ENCODE peak calls at places on chromosomes 7 and 10, in five cellular contexts. F, B, M, Y and X are unnamed samples.

GRCh38 chr7:151408839-151409554 is 841 bp downstream of the WDR86 start:
- DNase-seq in Y (no peak), B (no peak), F (no peak), M (no peak), X (no peak)

GRCh38 chr7:99137418-99138180 is 6.3 kb downstream of the SMURF1 start:
- DNase-seq in Y (peak; percentile 74), F (no peak), M (no peak), B (peak; percentile 31), X (peak; percentile 68)

GRCh38 chr7:27739301-27739913 is 555 bp upstream of the TAX1BP1 start:
- DNase-seq in M (no peak), Y (no peak), B (peak; percentile 45), F (no peak), X (peak; percentile 76)

GRCh38 chr7:155291045-155291530 is 6.6 kb upstream of the INSIG1 start:
- DNase-seq in F (no peak), Y (peak; percentile 52), B (peak; percentile 69), M (peak; percentile 44), X (peak; percentile 88)

GRCh38 chr10:113087082-113088029 is 137.3 kb downstream of the TCF7L2 start:
- DNase-seq in Y (peak; percentile 98), B (peak; percentile 71), F (no peak), M (peak; percentile 93), X (peak; percentile 100)

GRCh38 chr7:44733708-44734481 is 14.8 kb upstream of the ZMIZ2 start:
- DNase-seq in Y (peak; percentile 86), F (no peak), B (no peak), M (no peak), X (peak; percentile 94)

GRCh38 chr7:16785316-16785715 is 19.5 kb downstream of the AGR2 start:
- DNase-seq in F (no peak), Y (no peak), M (no peak), B (no peak), X (no peak)

GRCh38 chr10:73076361-73077183 is 20.1 kb downstream of the P4HA1 start:
- DNase-seq in Y (peak; percentile 53), M (no peak), B (no peak), F (no peak), X (peak; percentile 54)

GRCh38 chr10:88989824-88990527 is 622 bp upstream of the FAS start:
- DNase-seq in B (no peak), Y (peak; percentile 77), M (peak; percentile 53), F (no peak), X (peak; percentile 54)

GRCh38 chr7:128119036-128119435 is 87.8 kb upstream of the LRRC4 start:
- DNase-seq in M (no peak), B (no peak), F (no peak), Y (no peak), X (no peak)

GRCh38 chr7:2452074-2452507 is 24.1 kb downstream of the GRIFIN start:
- DNase-seq in Y (no peak), F (peak; percentile 9), M (no peak), B (no peak), X (no peak)

GRCh38 chr10:60303778-60304177 is 85.9 kb downstream of the ANK3 start:
- DNase-seq in Y (no peak), B (no peak), M (no peak), F (no peak), X (no peak)

GRCh38 chr10:114577133-114577532 is 80.9 kb downstream of the ABLIM1 start:
- DNase-seq in Y (peak; percentile 66), F (no peak), B (peak; percentile 20), M (peak; percentile 46), X (peak; percentile 17)

GRCh38 chr7:84112771-84113170 is 81.8 kb downstream of the SEMA3A start:
- DNase-seq in M (no peak), Y (no peak), B (no peak), F (no peak), X (no peak)

GRCh38 chr10:36880898-36881297 is 244.5 kb upstream of the ANKRD30A start:
- DNase-seq in M (peak; percentile 6), F (no peak), Y (peak; percentile 35), B (peak; percentile 31), X (peak; percentile 44)

GRCh38 chr7:26145236-26145635 is 6.8 kb upstream of the NFE2L3 start:
- DNase-seq in M (no peak), F (no peak), B (no peak), Y (no peak), X (no peak)

GRCh38 chr7:28052933-28053332 is 127.7 kb downstream of the JAZF1 start:
- DNase-seq in M (no peak), F (no peak), B (no peak), Y (peak; percentile 48), X (peak; percentile 88)

GRCh38 chr10:72323108-72323932 is 31.4 kb downstream of the DNAJB12 start:
- DNase-seq in M (no peak), F (no peak), Y (no peak), B (no peak), X (no peak)